ENCODE peak calls at places on chromosome 21, in ten cellular contexts. N is kidney tubule cell; O is stimulated activated CD8-positive, alpha-beta memory T cell treated with anti-CD3 and anti-CD28 coated beads, Interleukin-15, amount 100 ng/mL, for 24 hours; Q is left ventricle myocardium superior; G is skeletal muscle cell; T is neuronal stem cell; B is NCI-H1105 treated with DMSO at 0.1 percent for 48 hours; I is H54; M is Calu3; L is T-helper 9 cell. A is an unnamed sample.

GRCh38 chr21:26070822-26071425 is 99.6 kb downstream of the APP start:
- DNase-seq in O (no peak), L (no peak), I (no peak), B (no peak), T (no peak), Q (no peak), M (no peak), N (peak; percentile 47), G (no peak), A (no peak)

GRCh38 chr21:37452222-37452621 is 85.6 kb downstream of the DYRK1A start:
- DNase-seq in B (no peak), Q (peak; percentile 49), G (peak; percentile 87), O (no peak), M (no peak), L (no peak), N (peak; percentile 90), I (peak; percentile 47), T (no peak), A (peak; percentile 39)

GRCh38 chr21:41074607-41075184 is 93.3 kb upstream of the BACE2 start:
- DNase-seq in Q (no peak), T (no peak), B (no peak), N (no peak), I (no peak), G (no peak), M (no peak), L (no peak), O (no peak), A (no peak)

GRCh38 chr21:35273331-35273730 is 224.2 kb upstream of the RUNX1 start:
- DNase-seq in O (no peak), L (no peak), B (no peak), N (no peak), G (no peak), Q (no peak), M (peak; percentile 63), T (no peak), I (no peak), A (no peak)

GRCh38 chr21:33539612-33540011 is 2.3 kb downstream of the GART start:
- DNase-seq in G (no peak), O (no peak), B (no peak), L (no peak), N (no peak), T (no peak), Q (no peak), I (no peak), M (no peak), A (no peak)

GRCh38 chr21:21230672-21231071 is 232.5 kb downstream of the NCAM2 start:
- DNase-seq in N (no peak), G (no peak), B (no peak), I (no peak), L (no peak), Q (no peak), O (no peak), T (no peak), M (no peak), A (no peak)

GRCh38 chr21:28938726-28939125 is 54.0 kb downstream of the LTN1 start:
- DNase-seq in B (no peak), T (no peak), O (no peak), G (no peak), I (no peak), Q (no peak), N (no peak), L (no peak), M (no peak), A (no peak)

GRCh38 chr21:33541105-33541711 is 709 bp downstream of the GART start:
- DNase-seq in I (no peak), T (no peak), B (no peak), Q (no peak), O (no peak), N (peak; percentile 32), G (no peak), L (no peak), M (peak; percentile 13), A (peak; percentile 7)

GRCh38 chr21:33971492-33972013 is 55.9 kb upstream of the ATP5PO start:
- DNase-seq in T (no peak), O (no peak), G (peak; percentile 73), Q (no peak), B (no peak), N (peak; percentile 72), L (no peak), I (no peak), M (no peak), A (no peak)

GRCh38 chr21:45322960-45323461 is 35.3 kb upstream of the POFUT2 start:
- DNase-seq in B (no peak), Q (peak; percentile 44), N (peak; percentile 53), O (no peak), I (no peak), T (no peak), G (no peak), M (no peak), L (no peak), A (no peak)

GRCh38 chr21:34874689-34875513 is 174.2 kb downstream of the RUNX1 start:
- DNase-seq in N (peak; percentile 27), I (no peak), Q (no peak), O (no peak), L (no peak), T (no peak), G (no peak), B (no peak), M (no peak), A (no peak)

GRCh38 chr21:43973634-43973955 is 38.5 kb upstream of the TRAPPC10 start:
- DNase-seq in L (no peak), O (no peak), B (no peak), I (no peak), G (no peak), T (no peak), N (no peak), Q (no peak), M (no peak), A (no peak)

GRCh38 chr21:36097427-36098230 is 27.8 kb downstream of the CBR1 start:
- DNase-seq in I (no peak), L (no peak), M (no peak), Q (no peak), T (no peak), O (no peak), G (no peak), B (no peak), N (peak; percentile 86), A (no peak)

GRCh38 chr21:42980312-42980958 is 6.1 kb downstream of the PKNOX1 start:
- DNase-seq in B (no peak), M (no peak), T (no peak), Q (no peak), N (no peak), O (no peak), I (no peak), G (no peak), L (no peak), A (no peak)

GRCh38 chr21:43885721-43886120 is 20.7 kb downstream of the AGPAT3 start:
- DNase-seq in T (no peak), I (no peak), N (no peak), M (no peak), L (no peak), G (no peak), Q (no peak), B (no peak), O (no peak), A (no peak)

GRCh38 chr21:34762761-34763160 is 94.0 kb downstream of the CLIC6 start:
- DNase-seq in N (peak; percentile 34), G (peak; percentile 53), M (no peak), B (no peak), Q (no peak), T (no peak), O (no peak), I (no peak), L (no peak), A (no peak)

GRCh38 chr21:45430521-45431501 is 25.8 kb downstream of the COL18A1 start:
- DNase-seq in N (no peak), I (no peak), G (no peak), O (no peak), L (no peak), Q (no peak), M (no peak), T (peak; percentile 78), B (no peak), A (no peak)

GRCh38 chr21:14536929-14537328 is 9.2 kb downstream of the SAMSN1 start:
- DNase-seq in T (no peak), B (no peak), O (no peak), Q (no peak), I (no peak), N (no peak), L (no peak), G (no peak), M (no peak), A (no peak)

GRCh38 chr21:44509539-44509938 is 30.5 kb downstream of the KRTAP10-1 start:
- DNase-seq in N (peak; percentile 39), L (no peak), T (no peak), I (peak; percentile 67), B (peak; percentile 7), Q (peak; percentile 91), O (no peak), G (no peak), M (peak; percentile 68), A (no peak)

GRCh38 chr21:31218830-31219608 is 125.0 kb downstream of the TIAM1 start:
- DNase-seq in I (no peak), T (peak; percentile 11), L (no peak), G (peak; percentile 72), N (peak; percentile 36), Q (peak; percentile 51), M (no peak), O (no peak), B (no peak), A (no peak)

GRCh38 chr21:28516996-28517592 is 475.6 kb downstream of the LTN1 start:
- DNase-seq in O (peak; percentile 19), M (peak; percentile 75), Q (peak; percentile 79), N (peak; percentile 76), T (peak; percentile 45), B (peak; percentile 49), L (peak; percentile 38), I (peak; percentile 47), G (no peak), A (no peak)

GRCh38 chr21:41956926-41957729 is 3.3 kb upstream of the C2CD2 start:
- DNase-seq in T (no peak), N (peak; percentile 72), O (no peak), M (no peak), L (no peak), I (peak; percentile 68), G (peak; percentile 78), Q (no peak), B (no peak), A (no peak)

GRCh38 chr21:20661745-20662470 is 336.3 kb upstream of the NCAM2 start:
- DNase-seq in L (no peak), Q (no peak), N (no peak), I (no peak), B (peak; percentile 83), G (no peak), M (no peak), T (peak; percentile 59), O (no peak), A (no peak)

GRCh38 chr21:37710555-37711293 is 205.5 kb downstream of the KCNJ6 start:
- DNase-seq in T (no peak), M (no peak), I (no peak), Q (peak; percentile 40), B (peak; percentile 93), N (no peak), O (no peak), L (no peak), G (peak; percentile 9), A (no peak)

GRCh38 chr21:45997495-45998275 is 16.1 kb downstream of the COL6A1 start:
- DNase-seq in B (no peak), G (no peak), I (no peak), O (no peak), M (no peak), L (no peak), N (no peak), T (no peak), Q (peak; percentile 33), A (no peak)

A was measured in T1000.